ENCODE peak calls at places on chromosomes 13 and 19, in seven cellular contexts. One of them, this sample, is unnamed.

GRCh38 chr19:45420356-45420755 is 3.4 kb downstream of the ERCC1 start:
- DNase-seq in HAP-1: no peak
- DNase-seq in ovary: no peak
- DNase-seq in HTR-8/SVneo: no peak
- DNase-seq in NCI-H2081: no peak
- DNase-seq in T follicular helper cell: no peak
- DNase-seq in HuH-7.5: no peak
- DNase-seq in this sample: no peak

GRCh38 chr13:74487091-74487722 is 353.0 kb upstream of the KLF12 start:
- DNase-seq in HAP-1: no peak
- DNase-seq in ovary: no peak
- DNase-seq in HTR-8/SVneo: no peak
- DNase-seq in NCI-H2081: no peak
- DNase-seq in T follicular helper cell: no peak
- DNase-seq in HuH-7.5: no peak
- DNase-seq in this sample: no peak

GRCh38 chr13:43489168-43489730 is 297.5 kb downstream of the ENOX1 start:
- DNase-seq in HAP-1: no peak
- DNase-seq in ovary: no peak
- DNase-seq in HTR-8/SVneo: no peak
- DNase-seq in NCI-H2081: no peak
- DNase-seq in T follicular helper cell: no peak
- DNase-seq in HuH-7.5: no peak
- DNase-seq in this sample: no peak

GRCh38 chr19:7413629-7414028 is 64.9 kb downstream of the ARHGEF18 start:
- DNase-seq in HAP-1: no peak
- DNase-seq in ovary: no peak
- DNase-seq in HTR-8/SVneo: no peak
- DNase-seq in NCI-H2081: no peak
- DNase-seq in T follicular helper cell: no peak
- DNase-seq in HuH-7.5: no peak
- DNase-seq in this sample: no peak

GRCh38 chr13:75368167-75368566 is 113.8 kb downstream of the TBC1D4 start:
- DNase-seq in HAP-1: no peak
- DNase-seq in ovary: peak
- DNase-seq in HTR-8/SVneo: no peak
- DNase-seq in NCI-H2081: no peak
- DNase-seq in T follicular helper cell: no peak
- DNase-seq in HuH-7.5: no peak
- DNase-seq in this sample: no peak

GRCh38 chr19:54573330-54573872 is at the start of gene LILRA2:
- DNase-seq in HAP-1: no peak
- DNase-seq in ovary: no peak
- DNase-seq in HTR-8/SVneo: no peak
- DNase-seq in NCI-H2081: no peak
- DNase-seq in T follicular helper cell: no peak
- DNase-seq in HuH-7.5: no peak
- DNase-seq in this sample: peak

GRCh38 chr13:51004918-51005460 is 95.4 kb downstream of the RNASEH2B start:
- DNase-seq in HAP-1: no peak
- DNase-seq in ovary: no peak
- DNase-seq in HTR-8/SVneo: no peak
- DNase-seq in NCI-H2081: no peak
- DNase-seq in T follicular helper cell: no peak
- DNase-seq in HuH-7.5: no peak
- DNase-seq in this sample: no peak

GRCh38 chr19:10269333-10270179 is 1.4 kb upstream of the ICAM1 start:
- DNase-seq in HAP-1: peak
- DNase-seq in ovary: peak
- DNase-seq in HTR-8/SVneo: peak
- DNase-seq in NCI-H2081: peak
- DNase-seq in T follicular helper cell: peak
- DNase-seq in HuH-7.5: peak
- DNase-seq in this sample: peak

GRCh38 chr19:47518139-47518538 is 3.3 kb upstream of the NAPA start:
- DNase-seq in HAP-1: no peak
- DNase-seq in ovary: no peak
- DNase-seq in HTR-8/SVneo: no peak
- DNase-seq in NCI-H2081: no peak
- DNase-seq in T follicular helper cell: no peak
- DNase-seq in HuH-7.5: no peak
- DNase-seq in this sample: no peak

GRCh38 chr19:47663911-47664771 is 49.1 kb upstream of the EHD2 start:
- DNase-seq in HAP-1: no peak
- DNase-seq in ovary: peak
- DNase-seq in HTR-8/SVneo: peak
- DNase-seq in NCI-H2081: no peak
- DNase-seq in T follicular helper cell: no peak
- DNase-seq in HuH-7.5: peak
- DNase-seq in this sample: no peak

GRCh38 chr19:1944088-1944915 is 3.3 kb downstream of the CSNK1G2 start:
- DNase-seq in HAP-1: no peak
- DNase-seq in ovary: no peak
- DNase-seq in HTR-8/SVneo: no peak
- DNase-seq in NCI-H2081: no peak
- DNase-seq in T follicular helper cell: no peak
- DNase-seq in HuH-7.5: no peak
- DNase-seq in this sample: no peak

GRCh38 chr19:19956431-19957075 is 55.8 kb downstream of the ZNF93 start:
- DNase-seq in HAP-1: no peak
- DNase-seq in ovary: no peak
- DNase-seq in HTR-8/SVneo: no peak
- DNase-seq in NCI-H2081: no peak
- DNase-seq in T follicular helper cell: no peak
- DNase-seq in HuH-7.5: no peak
- DNase-seq in this sample: no peak

GRCh38 chr19:41096353-41096752 is 8.1 kb downstream of the CYP2A13 start:
- DNase-seq in HAP-1: no peak
- DNase-seq in ovary: no peak
- DNase-seq in HTR-8/SVneo: no peak
- DNase-seq in NCI-H2081: no peak
- DNase-seq in T follicular helper cell: no peak
- DNase-seq in HuH-7.5: no peak
- DNase-seq in this sample: no peak

GRCh38 chr13:77919351-77920294 is 992 bp upstream of the EDNRB start:
- DNase-seq in HAP-1: no peak
- DNase-seq in ovary: peak
- DNase-seq in HTR-8/SVneo: no peak
- DNase-seq in NCI-H2081: no peak
- DNase-seq in T follicular helper cell: no peak
- DNase-seq in HuH-7.5: peak
- DNase-seq in this sample: no peak

GRCh38 chr13:44815507-44816074 is 173.7 kb downstream of the NUFIP1 start:
- DNase-seq in HAP-1: peak
- DNase-seq in ovary: peak
- DNase-seq in HTR-8/SVneo: peak
- DNase-seq in NCI-H2081: no peak
- DNase-seq in T follicular helper cell: no peak
- DNase-seq in HuH-7.5: peak
- DNase-seq in this sample: no peak

GRCh38 chr19:56167064-56167578 is 8.7 kb upstream of the GALP start:
- DNase-seq in HAP-1: no peak
- DNase-seq in ovary: no peak
- DNase-seq in HTR-8/SVneo: no peak
- DNase-seq in NCI-H2081: no peak
- DNase-seq in T follicular helper cell: no peak
- DNase-seq in HuH-7.5: peak
- DNase-seq in this sample: no peak

GRCh38 chr19:18507021-18507726 is 14.7 kb downstream of the ELL start:
- DNase-seq in HAP-1: no peak
- DNase-seq in ovary: no peak
- DNase-seq in HTR-8/SVneo: no peak
- DNase-seq in NCI-H2081: no peak
- DNase-seq in T follicular helper cell: no peak
- DNase-seq in HuH-7.5: no peak
- DNase-seq in this sample: no peak

This sample was measured in RPMI8226.